ENCODE peak calls at places on chromosomes 7 and 10, in six cellular contexts. One of them, this sample, is unnamed.

GRCh38 chr7:137579913-137580640 is 236.5 kb upstream of the PTN start:
- DNase-seq in stomach: no peak
- DNase-seq in body of pancreas: no peak
- DNase-seq in HCT116: no peak
- DNase-seq in GM23338: no peak
- DNase-seq in CD4-positive, alpha-beta memory T cell: no peak
- DNase-seq in this sample: no peak

GRCh38 chr10:73401636-73402035 is 12.2 kb downstream of the ANXA7 start:
- DNase-seq in stomach: no peak
- DNase-seq in HCT116: no peak
- DNase-seq in CD4-positive, alpha-beta memory T cell: no peak
- DNase-seq in GM23338: no peak
- DNase-seq in body of pancreas: no peak
- DNase-seq in this sample: no peak

GRCh38 chr10:123663522-123663921 is 2.6 kb upstream of the GPR26 start:
- DNase-seq in HCT116: no peak
- DNase-seq in stomach: no peak
- DNase-seq in body of pancreas: no peak
- DNase-seq in CD4-positive, alpha-beta memory T cell: no peak
- DNase-seq in GM23338: peak; percentile 63
- DNase-seq in this sample: no peak

GRCh38 chr10:79588800-79589199 is 21.9 kb upstream of the SFTPA1 start:
- DNase-seq in stomach: no peak
- DNase-seq in HCT116: no peak
- DNase-seq in CD4-positive, alpha-beta memory T cell: no peak
- DNase-seq in GM23338: no peak
- DNase-seq in body of pancreas: no peak
- DNase-seq in this sample: no peak

GRCh38 chr10:113199459-113199858 is 249.4 kb downstream of the TCF7L2 start:
- DNase-seq in CD4-positive, alpha-beta memory T cell: no peak
- DNase-seq in stomach: no peak
- DNase-seq in body of pancreas: no peak
- DNase-seq in HCT116: no peak
- DNase-seq in GM23338: no peak
- DNase-seq in this sample: no peak

GRCh38 chr7:96303105-96303685 is 18.7 kb downstream of the SLC25A13 start:
- DNase-seq in GM23338: no peak
- DNase-seq in stomach: peak; percentile 56
- DNase-seq in CD4-positive, alpha-beta memory T cell: no peak
- DNase-seq in HCT116: no peak
- DNase-seq in body of pancreas: peak; percentile 52
- DNase-seq in this sample: no peak

GRCh38 chr7:24510781-24511180 is 62.5 kb upstream of the PALS2 start:
- DNase-seq in GM23338: no peak
- DNase-seq in body of pancreas: no peak
- DNase-seq in CD4-positive, alpha-beta memory T cell: no peak
- DNase-seq in stomach: no peak
- DNase-seq in HCT116: no peak
- DNase-seq in this sample: no peak

GRCh38 chr7:8125680-8126444 is 136.1 kb downstream of the ICA1 start:
- DNase-seq in HCT116: no peak
- DNase-seq in CD4-positive, alpha-beta memory T cell: peak; percentile 86
- DNase-seq in GM23338: no peak
- DNase-seq in stomach: peak; percentile 38
- DNase-seq in body of pancreas: peak; percentile 39
- DNase-seq in this sample: no peak

GRCh38 chr7:35753761-35754603 is 46.9 kb upstream of the SEPTIN7 start:
- DNase-seq in HCT116: no peak
- DNase-seq in stomach: no peak
- DNase-seq in body of pancreas: peak; percentile 51
- DNase-seq in GM23338: no peak
- DNase-seq in CD4-positive, alpha-beta memory T cell: no peak
- DNase-seq in this sample: no peak

GRCh38 chr7:156005202-156005821 is 193.0 kb upstream of the SHH start:
- DNase-seq in stomach: peak; percentile 23
- DNase-seq in CD4-positive, alpha-beta memory T cell: no peak
- DNase-seq in HCT116: no peak
- DNase-seq in GM23338: no peak
- DNase-seq in body of pancreas: no peak
- DNase-seq in this sample: no peak

GRCh38 chr10:95519132-95519487 is 42.1 kb downstream of the SORBS1 start:
- DNase-seq in HCT116: no peak
- DNase-seq in body of pancreas: peak; percentile 83
- DNase-seq in stomach: peak; percentile 61
- DNase-seq in CD4-positive, alpha-beta memory T cell: no peak
- DNase-seq in GM23338: no peak
- DNase-seq in this sample: no peak

GRCh38 chr7:49166441-49166840 is 242.1 kb downstream of the CDC14C start:
- DNase-seq in HCT116: no peak
- DNase-seq in body of pancreas: no peak
- DNase-seq in CD4-positive, alpha-beta memory T cell: no peak
- DNase-seq in GM23338: peak; percentile 71
- DNase-seq in stomach: no peak
- DNase-seq in this sample: no peak

GRCh38 chr7:92748509-92748908 is 87.9 kb downstream of the CDK6 start:
- DNase-seq in body of pancreas: no peak
- DNase-seq in stomach: no peak
- DNase-seq in GM23338: no peak
- DNase-seq in HCT116: no peak
- DNase-seq in CD4-positive, alpha-beta memory T cell: no peak
- DNase-seq in this sample: no peak

GRCh38 chr10:88810196-88810961 is 7.8 kb downstream of the LIPM start:
- DNase-seq in body of pancreas: peak; percentile 66
- DNase-seq in GM23338: peak; percentile 88
- DNase-seq in HCT116: peak; percentile 60
- DNase-seq in stomach: peak; percentile 36
- DNase-seq in CD4-positive, alpha-beta memory T cell: peak; percentile 50
- DNase-seq in this sample: peak; percentile 38

GRCh38 chr7:98100088-98100487 is 6.6 kb upstream of the LMTK2 start:
- DNase-seq in GM23338: no peak
- DNase-seq in HCT116: no peak
- DNase-seq in body of pancreas: no peak
- DNase-seq in CD4-positive, alpha-beta memory T cell: no peak
- DNase-seq in stomach: no peak
- DNase-seq in this sample: no peak

GRCh38 chr7:117139691-117139984 is 183.2 kb downstream of the WNT2 start:
- DNase-seq in stomach: no peak
- DNase-seq in CD4-positive, alpha-beta memory T cell: no peak
- DNase-seq in GM23338: no peak
- DNase-seq in HCT116: no peak
- DNase-seq in body of pancreas: no peak
- DNase-seq in this sample: no peak

GRCh38 chr7:97226541-97226940 is 109.0 kb downstream of the SDHAF3 start:
- DNase-seq in stomach: no peak
- DNase-seq in CD4-positive, alpha-beta memory T cell: no peak
- DNase-seq in HCT116: no peak
- DNase-seq in body of pancreas: no peak
- DNase-seq in GM23338: no peak
- DNase-seq in this sample: no peak

GRCh38 chr10:2611603-2612002 is 455.7 kb upstream of the PFKP start:
- DNase-seq in CD4-positive, alpha-beta memory T cell: no peak
- DNase-seq in HCT116: no peak
- DNase-seq in stomach: no peak
- DNase-seq in body of pancreas: no peak
- DNase-seq in GM23338: no peak
- DNase-seq in this sample: no peak

GRCh38 chr10:48251152-48251524 is 23.4 kb downstream of the FRMPD2 start:
- DNase-seq in body of pancreas: peak; percentile 9
- DNase-seq in HCT116: no peak
- DNase-seq in stomach: peak; percentile 43
- DNase-seq in GM23338: no peak
- DNase-seq in CD4-positive, alpha-beta memory T cell: no peak
- DNase-seq in this sample: no peak

GRCh38 chr7:5528071-5528814 is 104.6 kb upstream of the TNRC18 start:
- DNase-seq in body of pancreas: no peak
- DNase-seq in stomach: peak; percentile 58
- DNase-seq in CD4-positive, alpha-beta memory T cell: peak; percentile 70
- DNase-seq in GM23338: no peak
- DNase-seq in HCT116: no peak
- DNase-seq in this sample: peak; percentile 52

GRCh38 chr7:127290801-127291361 is 38.1 kb upstream of the GRM8 start:
- DNase-seq in body of pancreas: no peak
- DNase-seq in HCT116: no peak
- DNase-seq in GM23338: no peak
- DNase-seq in stomach: no peak
- DNase-seq in CD4-positive, alpha-beta memory T cell: no peak
- DNase-seq in this sample: no peak

GRCh38 chr10:84291389-84291788 is 37.0 kb upstream of the CCSER2 start:
- DNase-seq in body of pancreas: peak; percentile 8
- DNase-seq in GM23338: peak; percentile 89
- DNase-seq in HCT116: no peak
- DNase-seq in stomach: no peak
- DNase-seq in CD4-positive, alpha-beta memory T cell: no peak
- DNase-seq in this sample: no peak

GRCh38 chr7:28714452-28715120 is 243.5 kb downstream of the TRIL start:
- DNase-seq in HCT116: no peak
- DNase-seq in CD4-positive, alpha-beta memory T cell: no peak
- DNase-seq in stomach: no peak
- DNase-seq in GM23338: no peak
- DNase-seq in body of pancreas: no peak
- DNase-seq in this sample: no peak

GRCh38 chr7:13749666-13750065 is 239.8 kb downstream of the ETV1 start:
- DNase-seq in GM23338: no peak
- DNase-seq in stomach: no peak
- DNase-seq in CD4-positive, alpha-beta memory T cell: no peak
- DNase-seq in HCT116: no peak
- DNase-seq in body of pancreas: no peak
- DNase-seq in this sample: no peak

GRCh38 chr7:73526892-73527821 is 5.1 kb upstream of the BAZ1B start:
- DNase-seq in GM23338: peak; percentile 45
- DNase-seq in HCT116: no peak
- DNase-seq in CD4-positive, alpha-beta memory T cell: no peak
- DNase-seq in stomach: no peak
- DNase-seq in body of pancreas: no peak
- DNase-seq in this sample: no peak

GRCh38 chr10:79267449-79267848 is 79.8 kb upstream of the PPIF start:
- DNase-seq in CD4-positive, alpha-beta memory T cell: no peak
- DNase-seq in stomach: no peak
- DNase-seq in HCT116: no peak
- DNase-seq in GM23338: no peak
- DNase-seq in body of pancreas: no peak
- DNase-seq in this sample: no peak

GRCh38 chr10:58436071-58436470 is 50.9 kb downstream of the TFAM start:
- DNase-seq in GM23338: peak; percentile 29
- DNase-seq in body of pancreas: peak; percentile 10
- DNase-seq in CD4-positive, alpha-beta memory T cell: no peak
- DNase-seq in stomach: no peak
- DNase-seq in HCT116: peak; percentile 72
- DNase-seq in this sample: no peak

GRCh38 chr10:78557433-78557925 is 511.3 kb upstream of the ZMIZ1 start:
- DNase-seq in body of pancreas: no peak
- DNase-seq in HCT116: no peak
- DNase-seq in stomach: no peak
- DNase-seq in GM23338: no peak
- DNase-seq in CD4-positive, alpha-beta memory T cell: no peak
- DNase-seq in this sample: no peak

GRCh38 chr10:93346060-93346459 is 136.1 kb downstream of the MYOF start:
- DNase-seq in HCT116: no peak
- DNase-seq in GM23338: no peak
- DNase-seq in body of pancreas: no peak
- DNase-seq in stomach: no peak
- DNase-seq in CD4-positive, alpha-beta memory T cell: no peak
- DNase-seq in this sample: no peak

GRCh38 chr7:55304363-55304762 is 60.8 kb upstream of the LANCL2 start:
- DNase-seq in stomach: no peak
- DNase-seq in HCT116: no peak
- DNase-seq in GM23338: no peak
- DNase-seq in body of pancreas: no peak
- DNase-seq in CD4-positive, alpha-beta memory T cell: no peak
- DNase-seq in this sample: no peak

GRCh38 chr7:100899432-100899831 is 3.7 kb upstream of the ACHE start:
- DNase-seq in CD4-positive, alpha-beta memory T cell: no peak
- DNase-seq in stomach: no peak
- DNase-seq in body of pancreas: no peak
- DNase-seq in HCT116: no peak
- DNase-seq in GM23338: no peak
- DNase-seq in this sample: no peak
- H3K27me3 ChIP-seq in CD4-positive, alpha-beta memory T cell: peaks cover 15% of the 10 kb centered on the region
- H3K27me3 ChIP-seq in stomach: peaks cover 81% of the 10 kb centered on the region
- H3K27me3 ChIP-seq in body of pancreas: peaks cover 18% of the 10 kb centered on the region
- H3K27me3 ChIP-seq in HCT116: no peaks in the 10 kb centered on the region
- H3K27me3 ChIP-seq in GM23338: peaks cover 26% of the 10 kb centered on the region
- H3K27me3 ChIP-seq in this sample: no peaks in the 10 kb centered on the region

DNA sequence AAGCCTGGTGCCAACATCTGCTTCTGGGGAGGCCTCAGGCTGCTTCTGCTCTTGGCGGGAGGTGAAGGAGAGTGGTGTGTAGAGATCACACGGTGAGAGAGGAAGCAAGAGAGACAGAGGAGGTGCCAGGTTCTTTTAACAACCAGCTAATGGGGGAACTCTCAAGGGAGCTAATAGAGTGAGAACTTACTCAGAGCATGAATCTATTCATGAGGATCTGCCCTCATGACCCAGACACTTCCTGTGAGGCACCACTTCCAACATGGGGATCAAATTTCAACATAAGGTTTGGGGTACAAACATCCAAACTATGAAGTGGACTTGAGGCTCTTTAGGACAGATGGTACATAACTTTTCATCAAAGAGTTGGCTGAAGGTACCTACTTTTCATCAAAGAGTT is 5.1 kb upstream of the ZNF32 start:
- DNase-seq in stomach: no peak
- DNase-seq in body of pancreas: no peak
- DNase-seq in GM23338: no peak
- DNase-seq in HCT116: no peak
- DNase-seq in CD4-positive, alpha-beta memory T cell: no peak
- DNase-seq in this sample: no peak
- H3K27me3 ChIP-seq in stomach: peaks cover 7% of the 10 kb centered on the region
- H3K27me3 ChIP-seq in body of pancreas: no peaks in the 10 kb centered on the region
- H3K27me3 ChIP-seq in GM23338: peaks cover 16% of the 10 kb centered on the region
- H3K27me3 ChIP-seq in HCT116: no peaks in the 10 kb centered on the region
- H3K27me3 ChIP-seq in CD4-positive, alpha-beta memory T cell: no peaks in the 10 kb centered on the region
- H3K27me3 ChIP-seq in this sample: no peaks in the 10 kb centered on the region

DNA sequence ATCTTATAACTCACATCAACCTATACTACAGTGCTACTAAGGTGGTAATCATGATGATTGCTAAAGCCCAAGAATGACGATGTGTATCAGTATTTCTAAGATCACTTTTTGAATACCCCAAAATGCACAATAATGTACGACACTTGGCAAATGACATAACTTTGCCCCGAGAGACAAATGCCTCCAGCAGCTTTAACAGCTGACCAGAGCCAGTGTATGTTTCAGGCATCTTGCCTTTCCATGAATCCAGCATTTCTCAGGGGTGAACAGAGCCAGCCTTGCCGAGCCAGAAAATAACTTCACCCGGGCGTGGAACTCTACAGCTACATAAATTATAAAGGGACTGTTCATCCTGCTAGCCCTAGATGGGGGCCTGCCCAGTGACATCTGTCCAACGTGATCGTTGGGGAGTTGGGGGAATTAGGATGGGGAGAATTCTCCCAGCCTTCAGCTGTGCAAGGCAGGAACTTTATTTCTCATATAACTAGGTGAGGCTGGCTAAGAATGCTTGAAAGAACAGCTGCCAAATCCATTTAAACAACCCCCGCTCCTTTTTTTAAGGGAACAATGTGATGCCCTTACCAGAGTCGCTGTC is 1.7 kb downstream of the IGFBP3 start:
- DNase-seq in stomach: no peak
- DNase-seq in CD4-positive, alpha-beta memory T cell: no peak
- DNase-seq in HCT116: no peak
- DNase-seq in GM23338: no peak
- DNase-seq in body of pancreas: no peak
- DNase-seq in this sample: no peak
- H3K27me3 ChIP-seq in stomach: peaks cover 65% of the 10 kb centered on the region
- H3K27me3 ChIP-seq in CD4-positive, alpha-beta memory T cell: peaks cover 9% of the 10 kb centered on the region
- H3K27me3 ChIP-seq in HCT116: peaks cover 8% of the 10 kb centered on the region
- H3K27me3 ChIP-seq in GM23338: peaks cover 53% of the 10 kb centered on the region
- H3K27me3 ChIP-seq in body of pancreas: peaks cover 5% of the 10 kb centered on the region
- H3K27me3 ChIP-seq in this sample: peaks cover 4% of the 10 kb centered on the region

GRCh38 chr7:69595415-69595814 is 2.9 kb upstream of the AUTS2 start:
- DNase-seq in HCT116: no peak
- DNase-seq in body of pancreas: no peak
- DNase-seq in stomach: no peak
- DNase-seq in CD4-positive, alpha-beta memory T cell: no peak
- DNase-seq in GM23338: no peak
- DNase-seq in this sample: no peak
- H3K27me3 ChIP-seq in HCT116: no peaks in the 10 kb centered on the region
- H3K27me3 ChIP-seq in body of pancreas: no peaks in the 10 kb centered on the region
- H3K27me3 ChIP-seq in stomach: peaks cover 32% of the 10 kb centered on the region
- H3K27me3 ChIP-seq in CD4-positive, alpha-beta memory T cell: peaks cover 3% of the 10 kb centered on the region
- H3K27me3 ChIP-seq in GM23338: peaks cover 64% of the 10 kb centered on the region
- H3K27me3 ChIP-seq in this sample: no peaks in the 10 kb centered on the region